ENCODE peak calls at places on chromosomes 5 and 9, in ten cellular contexts. One of them, this sample, is unnamed.

GRCh38 chr9:122819791-122820489 is 8.4 kb downstream of the PDCL start:
- DNase-seq in HCT116: no peak
- DNase-seq in transverse colon: no peak
- DNase-seq in esophagus muscularis mucosa: no peak
- DNase-seq in stomach: no peak
- DNase-seq in sigmoid colon: no peak
- DNase-seq in spleen: no peak
- DNase-seq in breast epithelium: no peak
- DNase-seq in H1: no peak
- DNase-seq in K562: no peak
- DNase-seq in this sample: no peak

GRCh38 chr5:163571755-163572154 is 66.3 kb downstream of the MAT2B start:
- DNase-seq in K562: no peak
- DNase-seq in transverse colon: no peak
- DNase-seq in esophagus muscularis mucosa: peak; percentile 72
- DNase-seq in H1: no peak
- DNase-seq in stomach: no peak
- DNase-seq in breast epithelium: no peak
- DNase-seq in HCT116: no peak
- DNase-seq in sigmoid colon: no peak
- DNase-seq in spleen: no peak
- DNase-seq in this sample: no peak

GRCh38 chr5:1494780-1495524 is 28.8 kb downstream of the LPCAT1 start:
- DNase-seq in esophagus muscularis mucosa: no peak
- DNase-seq in sigmoid colon: no peak
- DNase-seq in stomach: peak; percentile 46
- DNase-seq in HCT116: no peak
- DNase-seq in K562: no peak
- DNase-seq in breast epithelium: no peak
- DNase-seq in H1: no peak
- DNase-seq in transverse colon: peak; percentile 65
- DNase-seq in spleen: peak; percentile 97
- DNase-seq in this sample: no peak

GRCh38 chr9:129400001-129400970 is 220.6 kb downstream of the C9orf50 start:
- DNase-seq in esophagus muscularis mucosa: no peak
- DNase-seq in stomach: no peak
- DNase-seq in breast epithelium: no peak
- DNase-seq in sigmoid colon: no peak
- DNase-seq in spleen: peak; percentile 70
- DNase-seq in transverse colon: no peak
- DNase-seq in HCT116: no peak
- DNase-seq in H1: no peak
- DNase-seq in K562: no peak
- DNase-seq in this sample: no peak

GRCh38 chr9:89382026-89382986 is 64.0 kb downstream of the SECISBP2 start:
- DNase-seq in sigmoid colon: no peak
- DNase-seq in esophagus muscularis mucosa: no peak
- DNase-seq in K562: no peak
- DNase-seq in H1: no peak
- DNase-seq in HCT116: no peak
- DNase-seq in spleen: no peak
- DNase-seq in transverse colon: no peak
- DNase-seq in breast epithelium: no peak
- DNase-seq in stomach: no peak
- DNase-seq in this sample: no peak

GRCh38 chr5:4984461-4984860 is 155.7 kb upstream of the ADAMTS16 start:
- DNase-seq in stomach: no peak
- DNase-seq in HCT116: no peak
- DNase-seq in K562: no peak
- DNase-seq in breast epithelium: no peak
- DNase-seq in H1: no peak
- DNase-seq in esophagus muscularis mucosa: no peak
- DNase-seq in transverse colon: no peak
- DNase-seq in spleen: no peak
- DNase-seq in sigmoid colon: no peak
- DNase-seq in this sample: no peak

GRCh38 chr5:103458497-103459040 is 104.0 kb downstream of the NUDT12 start:
- DNase-seq in sigmoid colon: no peak
- DNase-seq in K562: no peak
- DNase-seq in H1: no peak
- DNase-seq in transverse colon: no peak
- DNase-seq in breast epithelium: no peak
- DNase-seq in stomach: no peak
- DNase-seq in esophagus muscularis mucosa: no peak
- DNase-seq in HCT116: no peak
- DNase-seq in spleen: no peak
- DNase-seq in this sample: no peak

GRCh38 chr5:96616801-96617200 is 45.4 kb upstream of the CAST start:
- DNase-seq in K562: no peak
- DNase-seq in HCT116: no peak
- DNase-seq in esophagus muscularis mucosa: no peak
- DNase-seq in sigmoid colon: no peak
- DNase-seq in transverse colon: peak; percentile 55
- DNase-seq in spleen: no peak
- DNase-seq in stomach: no peak
- DNase-seq in breast epithelium: no peak
- DNase-seq in H1: no peak
- DNase-seq in this sample: no peak

GRCh38 chr5:76788362-76788761 is 30.5 kb upstream of the F2RL1 start:
- DNase-seq in transverse colon: peak; percentile 65
- DNase-seq in stomach: peak; percentile 58
- DNase-seq in spleen: no peak
- DNase-seq in HCT116: no peak
- DNase-seq in sigmoid colon: no peak
- DNase-seq in K562: no peak
- DNase-seq in H1: no peak
- DNase-seq in breast epithelium: no peak
- DNase-seq in esophagus muscularis mucosa: no peak
- DNase-seq in this sample: no peak

GRCh38 chr5:76787237-76787636 is 31.6 kb upstream of the F2RL1 start:
- DNase-seq in spleen: no peak
- DNase-seq in esophagus muscularis mucosa: no peak
- DNase-seq in HCT116: no peak
- DNase-seq in sigmoid colon: peak; percentile 80
- DNase-seq in transverse colon: no peak
- DNase-seq in H1: no peak
- DNase-seq in stomach: peak; percentile 52
- DNase-seq in K562: no peak
- DNase-seq in breast epithelium: no peak
- DNase-seq in this sample: no peak

GRCh38 chr5:76789991-76790571 is 28.7 kb upstream of the F2RL1 start:
- DNase-seq in H1: no peak
- DNase-seq in spleen: no peak
- DNase-seq in esophagus muscularis mucosa: no peak
- DNase-seq in HCT116: no peak
- DNase-seq in sigmoid colon: no peak
- DNase-seq in breast epithelium: no peak
- DNase-seq in K562: no peak
- DNase-seq in transverse colon: no peak
- DNase-seq in stomach: no peak
- DNase-seq in this sample: no peak

GRCh38 chr5:76791461-76791860 is 27.4 kb upstream of the F2RL1 start:
- DNase-seq in esophagus muscularis mucosa: no peak
- DNase-seq in sigmoid colon: no peak
- DNase-seq in breast epithelium: no peak
- DNase-seq in HCT116: no peak
- DNase-seq in K562: no peak
- DNase-seq in H1: no peak
- DNase-seq in transverse colon: no peak
- DNase-seq in spleen: no peak
- DNase-seq in stomach: no peak
- DNase-seq in this sample: no peak

DNA sequence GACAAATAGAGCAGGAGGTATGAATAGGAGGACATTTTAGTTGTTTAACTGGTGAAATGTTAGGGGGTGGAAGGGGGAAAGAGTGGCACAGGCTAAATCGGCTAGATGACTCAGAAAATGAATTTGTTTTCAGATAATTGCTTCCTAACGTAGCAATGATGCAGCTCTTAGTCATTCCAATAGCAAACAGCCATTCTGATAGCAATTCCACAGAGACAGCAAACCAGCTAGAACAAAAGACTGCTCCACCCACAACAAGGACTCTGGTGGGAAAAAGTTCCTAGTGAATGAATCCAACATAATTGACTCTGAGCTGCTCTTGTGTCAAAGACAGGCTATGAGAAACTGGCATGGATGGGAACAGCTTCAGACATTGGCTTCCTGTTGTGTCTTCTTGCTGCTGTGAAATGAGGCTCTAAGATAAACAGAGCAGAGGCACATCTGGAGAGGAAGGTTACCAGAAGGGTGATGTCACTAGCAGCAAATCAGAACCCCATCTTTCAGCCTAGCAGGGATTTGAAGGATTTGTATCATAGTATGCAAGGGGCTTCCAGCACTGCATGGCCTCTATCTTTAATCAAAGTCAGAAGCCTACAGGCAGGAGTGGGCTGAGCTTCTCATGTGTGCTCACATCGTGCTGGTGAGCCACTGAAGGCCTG is 28.1 kb upstream of the F2RL1 start:
- DNase-seq in stomach: no peak
- DNase-seq in K562: no peak
- DNase-seq in spleen: no peak
- DNase-seq in transverse colon: no peak
- DNase-seq in breast epithelium: no peak
- DNase-seq in HCT116: peak; percentile 95
- DNase-seq in esophagus muscularis mucosa: no peak
- DNase-seq in H1: no peak
- DNase-seq in sigmoid colon: no peak
- DNase-seq in this sample: no peak
- H3K4me3 ChIP-seq in stomach: no peak overlapping the region
- H3K4me3 ChIP-seq in K562: no peak overlapping the region
- H3K4me3 ChIP-seq in spleen: no peak overlapping the region
- H3K4me3 ChIP-seq in transverse colon: no peak overlapping the region
- H3K4me3 ChIP-seq in breast epithelium: no peak overlapping the region
- H3K4me3 ChIP-seq in HCT116: peak overlapping the region; percentile 12
- H3K4me3 ChIP-seq in esophagus muscularis mucosa: no peak overlapping the region
- H3K4me3 ChIP-seq in H1: no peak overlapping the region
- H3K4me3 ChIP-seq in sigmoid colon: no peak overlapping the region
- H3K4me3 ChIP-seq in this sample: no peak overlapping the region

DNA sequence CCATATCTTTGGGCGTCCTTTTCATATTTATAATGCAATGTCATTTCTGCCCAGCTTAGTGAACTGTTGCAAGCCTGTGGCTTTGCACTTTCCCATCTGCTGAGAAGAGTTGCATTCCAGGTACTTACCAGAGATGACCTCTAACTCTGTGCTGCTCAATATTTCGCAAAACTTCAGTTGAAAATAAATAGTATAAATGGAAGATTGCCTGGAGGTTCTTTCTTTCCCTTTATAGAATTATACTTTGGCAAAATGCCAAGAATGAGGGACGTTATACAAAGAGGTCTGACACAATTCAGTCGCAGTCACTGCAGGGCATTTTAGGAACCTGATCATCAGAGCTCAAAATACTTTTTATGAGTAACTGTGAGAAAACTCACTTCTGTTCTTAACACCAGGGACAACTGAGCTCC is 18.9 kb upstream of the VLDLR start:
- DNase-seq in breast epithelium: no peak
- DNase-seq in spleen: no peak
- DNase-seq in esophagus muscularis mucosa: no peak
- DNase-seq in H1: no peak
- DNase-seq in HCT116: no peak
- DNase-seq in stomach: no peak
- DNase-seq in transverse colon: no peak
- DNase-seq in K562: no peak
- DNase-seq in sigmoid colon: no peak
- DNase-seq in this sample: no peak
- TF ChIP-seq POLR2AphosphoS5 in breast epithelium: no peak
- TF ChIP-seq POLR2AphosphoS5 in spleen: no peak
- TF ChIP-seq POLR2AphosphoS5 in esophagus muscularis mucosa: peak; percentile 12
- TF ChIP-seq POLR2AphosphoS5 in H1: no peak
- TF ChIP-seq POLR2AphosphoS5 in HCT116: no peak
- TF ChIP-seq POLR2AphosphoS5 in stomach: peak; percentile 10
- TF ChIP-seq POLR2AphosphoS5 in transverse colon: no peak
- TF ChIP-seq POLR2AphosphoS5 in K562: no peak
- TF ChIP-seq POLR2AphosphoS5 in sigmoid colon: no peak
- TF ChIP-seq POLR2AphosphoS5 in this sample: no peak

GRCh38 chr5:150155258-150156032 is at the start of gene PDGFRB:
- DNase-seq in stomach: peak; percentile 55
- DNase-seq in K562: peak; percentile 68
- DNase-seq in transverse colon: peak; percentile 82
- DNase-seq in sigmoid colon: peak; percentile 98
- DNase-seq in esophagus muscularis mucosa: peak; percentile 97
- DNase-seq in HCT116: no peak
- DNase-seq in breast epithelium: peak; percentile 66
- DNase-seq in H1: peak; percentile 79
- DNase-seq in spleen: peak; percentile 90
- DNase-seq in this sample: no peak
- TF ChIP-seq POLR2A in stomach: no peak
- TF ChIP-seq POLR2A in K562: no peak
- TF ChIP-seq POLR2A in transverse colon: peak; percentile 48
- TF ChIP-seq POLR2A in sigmoid colon: peak; percentile 73
- TF ChIP-seq POLR2A in esophagus muscularis mucosa: peak; percentile 24
- TF ChIP-seq POLR2A in HCT116: no peak
- TF ChIP-seq POLR2A in breast epithelium: peak; percentile 29
- TF ChIP-seq POLR2A in H1: peak; percentile 18
- TF ChIP-seq POLR2A in spleen: peak; percentile 34
- TF ChIP-seq POLR2A in this sample: peak; percentile 89

GRCh38 chr9:42852133-42852532 is 668.7 kb downstream of the SPATA31A6 start:
- DNase-seq in esophagus muscularis mucosa: no peak
- DNase-seq in breast epithelium: no peak
- DNase-seq in H1: peak; percentile 83
- DNase-seq in sigmoid colon: no peak
- DNase-seq in transverse colon: no peak
- DNase-seq in HCT116: no peak
- DNase-seq in K562: no peak
- DNase-seq in stomach: no peak
- DNase-seq in spleen: no peak
- DNase-seq in this sample: no peak
- H3K4me3 ChIP-seq in esophagus muscularis mucosa: peak overlapping the region; percentile 17
- H3K4me3 ChIP-seq in breast epithelium: peak overlapping the region; percentile 32
- H3K4me3 ChIP-seq in H1: no peak overlapping the region
- H3K4me3 ChIP-seq in sigmoid colon: no peak overlapping the region
- H3K4me3 ChIP-seq in transverse colon: no peak overlapping the region
- H3K4me3 ChIP-seq in HCT116: no peak overlapping the region
- H3K4me3 ChIP-seq in K562: no peak overlapping the region
- H3K4me3 ChIP-seq in stomach: peak overlapping the region; percentile 23
- H3K4me3 ChIP-seq in spleen: no peak overlapping the region
- H3K4me3 ChIP-seq in this sample: no peak overlapping the region